ENCODE peak calls at places on chromosomes 12 and 14, in eight cellular contexts. G is activated gamma-delta T cell; O is AG08396; N is activated CD4-positive, alpha-beta T cell treated with anti-CD3 and anti-CD28 coated beads for 1 hour; D is endothelial cell; U is non-pigmented ciliary epithelial cell; F is MV-4-11; T is NCI-H460. V is an unnamed sample.

GRCh38 chr14:98952595-98953325 is 319.2 kb downstream of the BCL11B start:
- DNase-seq in D (no peak), F (peak), O (peak), G (no peak), T (no peak), N (no peak), U (peak), V (no peak)

GRCh38 chr12:88057994-88058718 is 29.0 kb upstream of the C12orf50 start:
- DNase-seq in U (no peak), D (no peak), G (no peak), F (no peak), O (no peak), T (no peak), N (no peak), V (no peak)

GRCh38 chr12:17197971-17198370 is 592.0 kb upstream of the LMO3 start:
- DNase-seq in N (no peak), F (no peak), T (no peak), O (no peak), U (no peak), G (no peak), D (no peak), V (no peak)

GRCh38 chr14:55088356-55088755 is 36.9 kb downstream of the MAPK1IP1L start:
- DNase-seq in T (no peak), F (no peak), N (no peak), O (no peak), U (no peak), G (no peak), D (no peak), V (no peak)

GRCh38 chr14:70780396-70781075 is 28.8 kb downstream of the MAP3K9 start:
- DNase-seq in O (no peak), N (no peak), F (peak), T (no peak), D (no peak), U (no peak), G (no peak), V (no peak)

GRCh38 chr14:22966783-22967269 is 9.9 kb upstream of the HAUS4 start:
- DNase-seq in G (no peak), U (no peak), T (no peak), F (no peak), O (no peak), N (no peak), D (no peak), V (no peak)

GRCh38 chr14:97350415-97350814 is 553.2 kb downstream of the VRK1 start:
- DNase-seq in T (no peak), O (no peak), U (no peak), F (no peak), N (no peak), G (no peak), D (no peak), V (no peak)

GRCh38 chr14:77026930-77027537 is 1.5 kb downstream of the IRF2BPL start:
- DNase-seq in D (peak), U (no peak), G (peak), T (no peak), F (peak), O (peak), N (peak), V (peak)

GRCh38 chr14:65095633-65096205 is 6.6 kb downstream of the MAX start:
- DNase-seq in G (no peak), N (no peak), D (no peak), O (peak), T (no peak), F (no peak), U (peak), V (peak)

GRCh38 chr12:21819236-21819635 is 44.7 kb upstream of the KCNJ8 start:
- DNase-seq in T (peak), N (no peak), O (peak), D (no peak), G (no peak), F (no peak), U (peak), V (no peak)

GRCh38 chr12:78562358-78563205 is 302.0 kb upstream of the SYT1 start:
- DNase-seq in D (no peak), O (no peak), N (no peak), U (no peak), G (no peak), F (no peak), T (peak), V (no peak)